ENCODE peak calls at places on chromosomes 13 and 19, in four cellular contexts. One of them, this sample, is unnamed.

GRCh38 chr13:79492313-79492798 is 11.4 kb downstream of the NDFIP2 start:
- DNase-seq in uterus: no peak
- DNase-seq in Peyer's patch: no peak
- DNase-seq in kidney: no peak
- DNase-seq in this sample: no peak

GRCh38 chr13:59690857-59691500 is 472.7 kb downstream of the DIAPH3 start:
- DNase-seq in uterus: no peak
- DNase-seq in Peyer's patch: no peak
- DNase-seq in kidney: no peak
- DNase-seq in this sample: no peak

GRCh38 chr13:75318138-75318833 is 163.7 kb downstream of the TBC1D4 start:
- DNase-seq in uterus: no peak
- DNase-seq in Peyer's patch: no peak
- DNase-seq in kidney: no peak
- DNase-seq in this sample: no peak

GRCh38 chr13:98890186-98890585 is 87.7 kb downstream of the DOCK9 start:
- DNase-seq in uterus: peak
- DNase-seq in Peyer's patch: no peak
- DNase-seq in kidney: no peak
- DNase-seq in this sample: no peak

GRCh38 chr13:104648291-104648690 is 1582.1 kb upstream of the SLC10A2 start:
- DNase-seq in uterus: no peak
- DNase-seq in Peyer's patch: no peak
- DNase-seq in kidney: no peak
- DNase-seq in this sample: no peak

GRCh38 chr19:46478356-46478986 is 7.1 kb upstream of the PNMA8A start:
- DNase-seq in uterus: no peak
- DNase-seq in Peyer's patch: no peak
- DNase-seq in kidney: peak
- DNase-seq in this sample: no peak

GRCh38 chr13:51759240-51759639 is 44.7 kb downstream of the DHRS12 start:
- DNase-seq in uterus: no peak
- DNase-seq in Peyer's patch: no peak
- DNase-seq in kidney: no peak
- DNase-seq in this sample: no peak

GRCh38 chr19:33784432-33784831 is 12.2 kb upstream of the KCTD15 start:
- DNase-seq in uterus: no peak
- DNase-seq in Peyer's patch: no peak
- DNase-seq in kidney: no peak
- DNase-seq in this sample: no peak

GRCh38 chr13:51714663-51715168 is 89.2 kb downstream of the DHRS12 start:
- DNase-seq in uterus: no peak
- DNase-seq in Peyer's patch: no peak
- DNase-seq in kidney: no peak
- DNase-seq in this sample: no peak

GRCh38 chr19:407501-408440 is 1.2 kb downstream of the C2CD4C start:
- DNase-seq in uterus: no peak
- DNase-seq in Peyer's patch: no peak
- DNase-seq in kidney: peak
- DNase-seq in this sample: no peak

GRCh38 chr19:1453525-1454371 is 3.8 kb downstream of the APC2 start:
- DNase-seq in uterus: no peak
- DNase-seq in Peyer's patch: no peak
- DNase-seq in kidney: no peak
- DNase-seq in this sample: no peak

GRCh38 chr13:98443329-98443728 is 133.6 kb downstream of the STK24 start:
- DNase-seq in uterus: no peak
- DNase-seq in Peyer's patch: no peak
- DNase-seq in kidney: peak
- DNase-seq in this sample: no peak

GRCh38 chr19:1173160-1173844 is 766 bp downstream of the SBNO2 start:
- DNase-seq in uterus: peak
- DNase-seq in Peyer's patch: peak
- DNase-seq in kidney: peak
- DNase-seq in this sample: no peak

GRCh38 chr19:19343762-19344161 is 23.1 kb downstream of the MAU2 start:
- DNase-seq in uterus: no peak
- DNase-seq in Peyer's patch: no peak
- DNase-seq in kidney: no peak
- DNase-seq in this sample: no peak

GRCh38 chr13:36530050-36530789 is 97.9 kb downstream of the CCNA1 start:
- DNase-seq in uterus: peak
- DNase-seq in Peyer's patch: no peak
- DNase-seq in kidney: no peak
- DNase-seq in this sample: no peak

GRCh38 chr13:106591299-106591698 is 23.4 kb upstream of the ARGLU1 start:
- DNase-seq in uterus: no peak
- DNase-seq in Peyer's patch: no peak
- DNase-seq in kidney: no peak
- DNase-seq in this sample: no peak

GRCh38 chr13:39676315-39676876 is 20.9 kb downstream of the COG6 start:
- DNase-seq in uterus: no peak
- DNase-seq in Peyer's patch: no peak
- DNase-seq in kidney: no peak
- DNase-seq in this sample: no peak

GRCh38 chr13:79794936-79795335 is 314.0 kb downstream of the NDFIP2 start:
- DNase-seq in uterus: no peak
- DNase-seq in Peyer's patch: no peak
- DNase-seq in kidney: no peak
- DNase-seq in this sample: no peak

DNA sequence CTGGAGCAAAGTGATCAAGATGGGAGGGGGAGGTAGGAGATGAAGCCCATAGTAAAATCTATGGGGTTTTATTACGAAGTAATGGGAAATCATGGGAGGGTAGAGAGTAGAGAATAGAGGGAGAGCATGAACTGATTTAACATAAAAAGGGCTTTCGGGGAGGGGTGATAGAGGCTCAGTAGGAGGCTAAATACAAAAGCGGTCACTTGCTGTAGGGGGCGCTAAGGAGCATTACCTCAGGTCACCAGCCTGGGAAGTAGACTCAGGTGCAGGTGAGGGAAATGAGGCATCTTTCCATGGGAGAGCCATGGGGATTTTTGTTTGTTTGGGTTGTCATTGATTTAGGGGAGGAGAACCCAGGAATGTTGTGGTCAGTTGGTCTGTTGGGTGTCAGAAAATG is 14.1 kb downstream of the KRTDAP start:
- DNase-seq in uterus: no peak
- DNase-seq in Peyer's patch: no peak
- DNase-seq in kidney: no peak
- DNase-seq in this sample: no peak
- TF ChIP-seq CTCF in uterus: no peak
- TF ChIP-seq CTCF in Peyer's patch: no peak
- TF ChIP-seq CTCF in kidney: no peak
- TF ChIP-seq CTCF in this sample: no peak

GRCh38 chr13:38670627-38671026 is 16.2 kb upstream of the FREM2 start:
- DNase-seq in uterus: no peak
- DNase-seq in Peyer's patch: no peak
- DNase-seq in kidney: no peak
- DNase-seq in this sample: no peak
- TF ChIP-seq CTCF in uterus: no peak
- TF ChIP-seq CTCF in Peyer's patch: no peak
- TF ChIP-seq CTCF in kidney: peak
- TF ChIP-seq CTCF in this sample: no peak

DNA sequence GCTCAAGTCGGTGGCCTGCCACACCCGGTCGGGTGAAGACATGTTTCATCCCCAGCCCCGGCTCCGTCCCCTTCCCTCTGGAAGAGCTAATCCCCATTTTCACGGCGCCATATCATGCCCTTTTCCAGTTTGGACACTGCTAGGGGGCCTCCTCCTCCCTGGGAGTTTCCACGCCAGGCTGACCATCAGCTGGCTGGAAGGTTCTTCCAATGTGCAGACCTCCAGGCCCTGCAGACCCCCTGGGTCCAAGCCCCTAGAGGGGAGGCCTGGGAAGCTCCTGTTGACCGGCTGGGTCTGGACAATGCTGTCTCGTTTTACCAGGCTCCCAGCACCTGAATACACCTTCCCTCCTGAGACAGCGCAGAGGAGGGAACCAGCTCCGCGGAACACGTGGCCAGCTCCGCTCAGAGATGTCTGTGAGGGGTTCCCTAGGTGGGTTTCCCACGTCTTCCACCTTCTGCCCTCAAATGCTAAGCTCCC is 44.7 kb upstream of the RANBP3 start:
- DNase-seq in uterus: no peak
- DNase-seq in Peyer's patch: no peak
- DNase-seq in kidney: no peak
- DNase-seq in this sample: no peak
- TF ChIP-seq CTCF in uterus: no peak
- TF ChIP-seq CTCF in Peyer's patch: no peak
- TF ChIP-seq CTCF in kidney: no peak
- TF ChIP-seq CTCF in this sample: no peak

GRCh38 chr19:29748996-29749395 is 33.9 kb upstream of the C19orf12 start:
- DNase-seq in uterus: no peak
- DNase-seq in Peyer's patch: no peak
- DNase-seq in kidney: peak
- DNase-seq in this sample: no peak

GRCh38 chr19:29743681-29744080 is 28.6 kb upstream of the C19orf12 start:
- DNase-seq in uterus: no peak
- DNase-seq in Peyer's patch: no peak
- DNase-seq in kidney: no peak
- DNase-seq in this sample: no peak

GRCh38 chr19:29741226-29741625 is 26.2 kb upstream of the C19orf12 start:
- DNase-seq in uterus: no peak
- DNase-seq in Peyer's patch: no peak
- DNase-seq in kidney: peak
- DNase-seq in this sample: no peak

GRCh38 chr19:29741776-29742175 is 26.7 kb upstream of the C19orf12 start:
- DNase-seq in uterus: no peak
- DNase-seq in Peyer's patch: no peak
- DNase-seq in kidney: peak
- DNase-seq in this sample: no peak

GRCh38 chr19:29745253-29745652 is 30.2 kb upstream of the C19orf12 start:
- DNase-seq in uterus: no peak
- DNase-seq in Peyer's patch: no peak
- DNase-seq in kidney: peak
- DNase-seq in this sample: no peak
- TF ChIP-seq CTCF in uterus: no peak
- TF ChIP-seq CTCF in Peyer's patch: no peak
- TF ChIP-seq CTCF in kidney: no peak
- TF ChIP-seq CTCF in this sample: no peak

GRCh38 chr13:30551194-30551593 is 66.5 kb upstream of the USPL1 start:
- DNase-seq in uterus: no peak
- DNase-seq in Peyer's patch: no peak
- DNase-seq in kidney: no peak
- DNase-seq in this sample: no peak
- TF ChIP-seq CTCF in uterus: no peak
- TF ChIP-seq CTCF in Peyer's patch: peak
- TF ChIP-seq CTCF in kidney: peak
- TF ChIP-seq CTCF in this sample: no peak

GRCh38 chr13:82791035-82791434 is 1091.2 kb downstream of the SLITRK1 start:
- DNase-seq in uterus: no peak
- DNase-seq in Peyer's patch: no peak
- DNase-seq in kidney: no peak
- DNase-seq in this sample: no peak
- TF ChIP-seq CTCF in uterus: no peak
- TF ChIP-seq CTCF in Peyer's patch: no peak
- TF ChIP-seq CTCF in kidney: no peak
- TF ChIP-seq CTCF in this sample: no peak

This sample was measured in omental fat pad.